ENCODE peak calls at places on chromosomes 16 and 17, in eight cellular contexts. R is fibroblast of mammary gland; Q is NCI-H774; B is SJCRH30; T is HCEC 1CT; A is stimulated activated naive B cell treated with anti-CD40 and anti-IgM and Interleukin-4, amounts not matched to agents 10 μg/mL and 1 μg/mL and 100 μg/mL, for 72 hours; P is cardiac fibroblast; S is activated naive CD4-positive, alpha-beta T cell. N is an unnamed sample.

GRCh38 chr16:5895137-5895536 is 797.5 kb upstream of the EEF2KMT start:
- DNase-seq in R (no peak), Q (no peak), B (no peak), T (no peak), A (no peak), P (no peak), S (no peak), N (no peak)

GRCh38 chr17:75238684-75239191 is 22.7 kb downstream of the GGA3 start:
- DNase-seq in R (peak; percentile 74), Q (peak; percentile 36), B (peak; percentile 83), T (peak; percentile 71), A (no peak), P (peak; percentile 73), S (peak; percentile 24), N (peak; percentile 33)

GRCh38 chr17:45110676-45111611 is 21.4 kb downstream of the PLCD3 start:
- DNase-seq in R (no peak), Q (no peak), B (no peak), T (no peak), A (no peak), P (no peak), S (no peak), N (no peak)

GRCh38 chr17:45139533-45139920 is 4.0 kb downstream of the ACBD4 start:
- DNase-seq in R (no peak), Q (no peak), B (peak; percentile 83), T (no peak), A (no peak), P (no peak), S (no peak), N (no peak)

GRCh38 chr17:80790021-80790765 is 201.4 kb upstream of the CHMP6 start:
- DNase-seq in R (no peak), Q (no peak), B (no peak), T (no peak), A (no peak), P (no peak), S (no peak), N (no peak)

GRCh38 chr17:81365601-81366585 is 29.4 kb upstream of the BAHCC1 start:
- DNase-seq in R (no peak), Q (peak; percentile 20), B (peak; percentile 59), T (peak; percentile 54), A (peak; percentile 57), P (peak; percentile 29), S (no peak), N (peak; percentile 38)

GRCh38 chr17:58396173-58396572 is 21.2 kb downstream of the RNF43 start:
- DNase-seq in R (no peak), Q (no peak), B (no peak), T (no peak), A (no peak), P (no peak), S (no peak), N (no peak)

GRCh38 chr17:17826340-17826708 is 10.5 kb downstream of the SREBF1 start:
- DNase-seq in R (no peak), Q (no peak), B (no peak), T (no peak), A (no peak), P (no peak), S (no peak), N (peak; percentile 26)

GRCh38 chr17:35088911-35089845 is 25.7 kb upstream of the RFFL start:
- DNase-seq in R (peak; percentile 65), Q (peak; percentile 92), B (peak; percentile 89), T (peak; percentile 78), A (peak; percentile 84), P (peak; percentile 75), S (peak; percentile 68), N (peak; percentile 9)

GRCh38 chr17:38616361-38616760 is 10.6 kb upstream of the SRCIN1 start:
- DNase-seq in R (no peak), Q (no peak), B (no peak), T (no peak), A (no peak), P (no peak), S (no peak), N (no peak)

GRCh38 chr16:53055603-53056527 is 1.1 kb downstream of the CHD9 start:
- DNase-seq in R (peak; percentile 78), Q (no peak), B (peak; percentile 57), T (peak; percentile 61), A (no peak), P (peak; percentile 86), S (no peak), N (peak; percentile 48)

GRCh38 chr17:58084317-58084981 is 1.2 kb downstream of the DYNLL2 start:
- DNase-seq in R (peak; percentile 11), Q (peak; percentile 12), B (peak; percentile 34), T (no peak), A (no peak), P (peak; percentile 15), S (no peak), N (no peak)

GRCh38 chr16:28826141-28826540 is 3.3 kb downstream of the ATXN2L start:
- DNase-seq in R (peak; percentile 31), Q (no peak), B (no peak), T (peak; percentile 52), A (no peak), P (peak; percentile 65), S (no peak), N (no peak)

GRCh38 chr17:77253611-77254051 is 112.9 kb downstream of the SEC14L1 start:
- DNase-seq in R (peak; percentile 23), Q (no peak), B (no peak), T (peak; percentile 74), A (no peak), P (no peak), S (no peak), N (no peak)

GRCh38 chr16:58418601-58419000 is 26.3 kb downstream of the GINS3 start:
- DNase-seq in R (peak; percentile 51), Q (no peak), B (peak; percentile 62), T (peak; percentile 13), A (no peak), P (peak; percentile 41), S (no peak), N (no peak)

N was measured in GF-D8.